ENCODE peak calls at places on chromosome 10, in seven cellular contexts. K is heart left ventricle; P is mesendoderm; S is naive thymus-derived CD4-positive, alpha-beta T cell; L is fibroblast of the aortic adventitia; I is hypothalamus; A is NCI-H1930. N is an unnamed sample.
A peak's percentile ranks its signal among the peaks of the same experiment; 100 is the strongest.

GRCh38 chr10:97427571-97428179 is 1.7 kb downstream of the PGAM1 start:
- DNase-seq in I (no peak), A (no peak), P (peak; percentile 97), L (peak; percentile 31), S (no peak), K (no peak), N (no peak)

GRCh38 chr10:93515071-93515962 is 18.9 kb downstream of the CEP55 start:
- DNase-seq in S (no peak), P (no peak), K (no peak), L (peak; percentile 73), A (no peak), I (no peak), N (no peak)

GRCh38 chr10:115417585-115418265 is 324.6 kb downstream of the ATRNL1 start:
- DNase-seq in K (no peak), L (no peak), I (no peak), P (peak; percentile 88), S (no peak), A (no peak), N (no peak)

GRCh38 chr10:77501152-77501845 is 136.3 kb downstream of the KCNMA1 start:
- DNase-seq in K (no peak), S (no peak), P (no peak), A (no peak), L (peak; percentile 90), I (peak; percentile 66), N (no peak)

GRCh38 chr10:22433875-22434274 is 88.6 kb downstream of the SPAG6 start:
- DNase-seq in I (no peak), P (peak; percentile 93), L (peak; percentile 94), S (no peak), A (no peak), K (no peak), N (no peak)

GRCh38 chr10:112208292-112208691 is 24.7 kb upstream of the GPAM start:
- DNase-seq in A (no peak), L (peak; percentile 77), P (no peak), K (no peak), I (no peak), S (no peak), N (no peak)

GRCh38 chr10:11397980-11398580 is 213.4 kb downstream of the USP6NL start:
- DNase-seq in A (no peak), S (no peak), P (no peak), L (peak; percentile 41), I (peak; percentile 38), K (peak; percentile 45), N (no peak)

GRCh38 chr10:6177880-6178281 is 24.9 kb upstream of the PFKFB3 start:
- DNase-seq in P (no peak), A (no peak), L (no peak), I (no peak), K (peak; percentile 73), S (no peak), N (no peak)

GRCh38 chr10:128307819-128308218 is 181.6 kb upstream of the MKI67 start:
- DNase-seq in P (no peak), L (no peak), I (no peak), S (no peak), A (no peak), K (no peak), N (no peak)

GRCh38 chr10:11901036-11901301 is 77.8 kb downstream of the PROSER2 start:
- DNase-seq in I (no peak), A (no peak), S (no peak), K (no peak), P (no peak), L (no peak), N (no peak)

GRCh38 chr10:3806603-3807002 is 21.6 kb upstream of the KLF6 start:
- DNase-seq in L (peak; percentile 88), I (no peak), P (peak; percentile 48), S (no peak), A (no peak), K (no peak), N (no peak)

GRCh38 chr10:73744690-73744994 is 470 bp downstream of the SEC24C start:
- DNase-seq in A (no peak), P (peak; percentile 83), I (no peak), S (no peak), L (peak; percentile 62), K (peak; percentile 66), N (no peak)

GRCh38 chr10:17226891-17227303 is 1.1 kb upstream of the VIM start:
- DNase-seq in S (no peak), L (no peak), I (no peak), A (no peak), K (no peak), P (peak; percentile 54), N (no peak)

GRCh38 chr10:123703195-123703790 is 37.1 kb downstream of the GPR26 start:
- DNase-seq in L (no peak), A (no peak), P (no peak), I (no peak), K (no peak), S (no peak), N (no peak)

GRCh38 chr10:102408728-102409603 is 9.6 kb downstream of the PSD start:
- DNase-seq in P (peak; percentile 25), S (peak; percentile 75), L (no peak), K (no peak), A (peak; percentile 27), I (peak; percentile 63), N (peak; percentile 18)

GRCh38 chr10:121243899-121244241 is 354.4 kb downstream of the FGFR2 start:
- DNase-seq in P (no peak), S (no peak), I (no peak), A (no peak), L (no peak), K (no peak), N (no peak)

GRCh38 chr10:54703086-54703485 is 97.9 kb downstream of the PCDH15 start:
- DNase-seq in L (no peak), K (no peak), P (peak; percentile 2), A (no peak), I (no peak), S (no peak), N (no peak)

GRCh38 chr10:115092555-115093285 is 445 bp upstream of the ATRNL1 start:
- DNase-seq in P (peak; percentile 83), I (peak; percentile 33), L (peak; percentile 21), S (no peak), K (no peak), A (peak; percentile 25), N (no peak)

GRCh38 chr10:22479419-22479818 is 134.1 kb downstream of the SPAG6 start:
- DNase-seq in L (peak; percentile 41), I (peak; percentile 11), P (peak; percentile 13), A (no peak), K (no peak), S (no peak), N (peak; percentile 31)

GRCh38 chr10:98582363-98582762 is 135.6 kb upstream of the HPS1 start:
- DNase-seq in S (no peak), P (no peak), K (no peak), I (no peak), L (no peak), A (no peak), N (peak; percentile 51)

GRCh38 chr10:100043796-100044195 is 34.0 kb upstream of the DNMBP start:
- DNase-seq in A (no peak), S (no peak), L (peak; percentile 83), I (no peak), P (peak; percentile 31), K (peak; percentile 75), N (no peak)

GRCh38 chr10:557792-558328 is 131.6 kb downstream of the DIP2C start:
- DNase-seq in L (no peak), P (peak; percentile 37), K (no peak), S (no peak), A (no peak), I (no peak), N (no peak)

GRCh38 chr10:46514899-46515298 is 41.6 kb downstream of the GPRIN2 start:
- DNase-seq in S (no peak), P (no peak), A (no peak), L (no peak), I (no peak), K (peak; percentile 6), N (no peak)

GRCh38 chr10:69994262-69994661 is 58.4 kb upstream of the MACROH2A2 start:
- DNase-seq in K (peak; percentile 38), S (no peak), I (no peak), L (peak; percentile 47), A (no peak), P (peak; percentile 70), N (no peak)

GRCh38 chr10:132671171-132672154 is 114.5 kb downstream of the NKX6-2 start:
- DNase-seq in P (no peak), K (peak; percentile 66), S (no peak), A (no peak), I (no peak), L (no peak), N (no peak)

GRCh38 chr10:62075912-62076311 is 174.4 kb downstream of the ARID5B start:
- DNase-seq in I (no peak), A (no peak), S (no peak), L (no peak), P (no peak), K (no peak), N (no peak)

GRCh38 chr10:81953420-81953819 is 78.4 kb downstream of the NRG3 start:
- DNase-seq in S (no peak), K (no peak), P (no peak), A (no peak), I (no peak), L (no peak), N (no peak)

GRCh38 chr10:100968037-100968736 is 1.1 kb upstream of the SEMA4G start:
- DNase-seq in A (no peak), P (no peak), K (no peak), L (no peak), S (no peak), I (no peak), N (no peak)

GRCh38 chr10:114577133-114577532 is 80.9 kb downstream of the ABLIM1 start:
- DNase-seq in K (no peak), S (no peak), I (no peak), P (peak; percentile 24), L (peak; percentile 79), A (no peak), N (no peak)

GRCh38 chr10:49608925-49609282 is 1.2 kb upstream of the SLC18A3 start:
- DNase-seq in L (no peak), P (no peak), S (no peak), A (no peak), I (no peak), K (no peak), N (no peak)

GRCh38 chr10:338176-339037 is 203.2 kb downstream of the ZMYND11 start:
- DNase-seq in L (peak; percentile 78), K (no peak), A (no peak), S (no peak), I (no peak), P (no peak), N (no peak)

GRCh38 chr10:15775513-15775912 is 55.8 kb upstream of the ITGA8 start:
- DNase-seq in I (no peak), A (no peak), P (no peak), K (no peak), L (peak; percentile 82), S (no peak), N (no peak)

GRCh38 chr10:74863508-74863907 is 37.1 kb downstream of the KAT6B start:
- DNase-seq in A (no peak), S (no peak), K (no peak), I (no peak), P (no peak), L (peak; percentile 48), N (no peak)